ENCODE peak calls at places on chromosomes 7 and 10, in four cellular contexts. One of them, this sample, is unnamed.

GRCh38 chr7:94289071-94289470 is 105.6 kb upstream of the COL1A2 start:
- DNase-seq in HCT116: peak
- DNase-seq in K562: no peak
- DNase-seq in HepG2: peak
- DNase-seq in this sample: peak

GRCh38 chr10:78385599-78385998 is 351.9 kb downstream of the RPS24 start:
- DNase-seq in HepG2: no peak
- DNase-seq in HCT116: no peak
- DNase-seq in K562: no peak
- DNase-seq in this sample: no peak

GRCh38 chr10:3622845-3623621 is 162.0 kb downstream of the KLF6 start:
- DNase-seq in K562: no peak
- DNase-seq in HepG2: no peak
- DNase-seq in HCT116: no peak
- DNase-seq in this sample: no peak

GRCh38 chr10:93334901-93335312 is 147.2 kb downstream of the MYOF start:
- DNase-seq in K562: no peak
- DNase-seq in HCT116: peak
- DNase-seq in HepG2: no peak
- DNase-seq in this sample: no peak

GRCh38 chr7:27329917-27330316 is 87.3 kb downstream of the EVX1 start:
- DNase-seq in HCT116: no peak
- DNase-seq in K562: no peak
- DNase-seq in HepG2: no peak
- DNase-seq in this sample: no peak

GRCh38 chr7:71846160-71846559 is 566.0 kb downstream of the CALN1 start:
- DNase-seq in K562: no peak
- DNase-seq in HepG2: no peak
- DNase-seq in HCT116: no peak
- DNase-seq in this sample: no peak

GRCh38 chr7:45031829-45032228 is 31.8 kb downstream of the CCM2 start:
- DNase-seq in HepG2: peak
- DNase-seq in K562: no peak
- DNase-seq in HCT116: no peak
- DNase-seq in this sample: no peak

GRCh38 chr10:117461766-117462423 is 80.7 kb upstream of the EMX2 start:
- DNase-seq in HepG2: no peak
- DNase-seq in HCT116: peak
- DNase-seq in K562: no peak
- DNase-seq in this sample: peak

GRCh38 chr7:108570146-108570755 is 577 bp downstream of the DNAJB9 start:
- DNase-seq in K562: peak
- DNase-seq in HepG2: peak
- DNase-seq in HCT116: peak
- DNase-seq in this sample: no peak

GRCh38 chr10:121683366-121683765 is 85.1 kb upstream of the FGFR2 start:
- DNase-seq in HCT116: no peak
- DNase-seq in K562: no peak
- DNase-seq in HepG2: no peak
- DNase-seq in this sample: no peak

GRCh38 chr10:119285495-119286267 is 78.3 kb downstream of the GRK5 start:
- DNase-seq in HepG2: no peak
- DNase-seq in HCT116: no peak
- DNase-seq in K562: no peak
- DNase-seq in this sample: no peak

GRCh38 chr10:96168546-96168945 is 38.4 kb downstream of the ZNF518A start:
- DNase-seq in K562: peak
- DNase-seq in HCT116: no peak
- DNase-seq in HepG2: no peak
- DNase-seq in this sample: no peak

GRCh38 chr10:20606985-20607384 is 290.1 kb downstream of the NEBL start:
- DNase-seq in HepG2: no peak
- DNase-seq in HCT116: no peak
- DNase-seq in K562: no peak
- DNase-seq in this sample: no peak

GRCh38 chr10:1398626-1399410 is 338.5 kb downstream of the ADARB2 start:
- DNase-seq in HCT116: no peak
- DNase-seq in HepG2: no peak
- DNase-seq in K562: no peak
- DNase-seq in this sample: no peak

GRCh38 chr7:46168671-46169383 is 247.8 kb upstream of the IGFBP3 start:
- DNase-seq in K562: no peak
- DNase-seq in HCT116: no peak
- DNase-seq in HepG2: no peak
- DNase-seq in this sample: no peak

GRCh38 chr10:73039635-73040034 is 57.0 kb downstream of the P4HA1 start:
- DNase-seq in K562: no peak
- DNase-seq in HCT116: no peak
- DNase-seq in HepG2: no peak
- DNase-seq in this sample: no peak

GRCh38 chr7:115851291-115851690 is 179.3 kb downstream of the TFEC start:
- DNase-seq in K562: no peak
- DNase-seq in HepG2: peak
- DNase-seq in HCT116: peak
- DNase-seq in this sample: peak

GRCh38 chr10:10294801-10295515 is 722.7 kb upstream of the CELF2 start:
- DNase-seq in HCT116: no peak
- DNase-seq in HepG2: no peak
- DNase-seq in K562: no peak
- DNase-seq in this sample: no peak

GRCh38 chr7:18429547-18429946 is 66.0 kb upstream of the HDAC9 start:
- DNase-seq in HepG2: no peak
- DNase-seq in HCT116: no peak
- DNase-seq in K562: no peak
- DNase-seq in this sample: no peak

GRCh38 chr10:44974628-44975431 is 3.8 kb downstream of the DEPP1 start:
- DNase-seq in K562: peak
- DNase-seq in HCT116: peak
- DNase-seq in HepG2: peak
- DNase-seq in this sample: no peak

GRCh38 chr7:30091431-30092386 is 43.1 kb upstream of the MTURN start:
- DNase-seq in K562: no peak
- DNase-seq in HCT116: no peak
- DNase-seq in HepG2: no peak
- DNase-seq in this sample: no peak

GRCh38 chr7:98795741-98796493 is 73.9 kb downstream of the TMEM130 start:
- DNase-seq in HepG2: no peak
- DNase-seq in K562: no peak
- DNase-seq in HCT116: no peak
- DNase-seq in this sample: no peak

GRCh38 chr7:65927489-65928448 is 54.2 kb downstream of the GUSB start:
- DNase-seq in HepG2: no peak
- DNase-seq in HCT116: no peak
- DNase-seq in K562: peak
- DNase-seq in this sample: no peak

GRCh38 chr10:6114758-6115410 is 26.1 kb downstream of the RBM17 start:
- DNase-seq in K562: no peak
- DNase-seq in HCT116: no peak
- DNase-seq in HepG2: no peak
- DNase-seq in this sample: peak

GRCh38 chr7:86939197-86939814 is 120.1 kb downstream of the ELAPOR2 start:
- DNase-seq in HepG2: peak
- DNase-seq in K562: peak
- DNase-seq in HCT116: peak
- DNase-seq in this sample: peak

DNA sequence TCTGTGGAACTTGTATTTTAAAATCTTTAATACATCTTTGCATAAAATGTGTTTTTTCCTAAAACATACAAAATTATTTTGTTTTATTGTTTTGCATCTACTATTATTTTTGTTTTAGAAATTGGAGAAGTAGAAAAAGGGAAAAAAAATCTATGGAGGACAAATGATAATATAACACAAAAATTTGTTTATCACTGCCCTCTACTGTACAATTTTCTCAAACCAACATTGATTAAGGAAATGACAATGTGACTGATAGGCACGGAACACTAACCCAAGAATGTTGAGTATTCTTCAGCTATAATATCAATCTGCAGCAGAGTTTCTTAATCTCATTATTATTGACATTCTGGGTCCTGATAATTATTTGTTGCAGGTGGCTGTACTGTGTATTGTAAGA is 9.5 kb upstream of the ING3 start:
- DNase-seq in HepG2: no peak
- DNase-seq in K562: no peak
- DNase-seq in HCT116: peak
- DNase-seq in this sample: no peak
- TF ChIP-seq TCF7L2 in HepG2: no peak
- TF ChIP-seq TCF7L2 in K562: no peak
- TF ChIP-seq TCF7L2 in HCT116: no peak
- TF ChIP-seq TCF7L2 in this sample: no peak

GRCh38 chr10:17523246-17523753 is 68.9 kb upstream of the ST8SIA6 start:
- DNase-seq in HCT116: no peak
- DNase-seq in HepG2: no peak
- DNase-seq in K562: no peak
- DNase-seq in this sample: no peak

GRCh38 chr10:17523917-17524316 is 69.5 kb upstream of the ST8SIA6 start:
- DNase-seq in HepG2: peak
- DNase-seq in HCT116: no peak
- DNase-seq in K562: no peak
- DNase-seq in this sample: no peak

GRCh38 chr10:17528296-17528862 is 74.0 kb upstream of the ST8SIA6 start:
- DNase-seq in HepG2: no peak
- DNase-seq in HCT116: no peak
- DNase-seq in K562: no peak
- DNase-seq in this sample: no peak

DNA sequence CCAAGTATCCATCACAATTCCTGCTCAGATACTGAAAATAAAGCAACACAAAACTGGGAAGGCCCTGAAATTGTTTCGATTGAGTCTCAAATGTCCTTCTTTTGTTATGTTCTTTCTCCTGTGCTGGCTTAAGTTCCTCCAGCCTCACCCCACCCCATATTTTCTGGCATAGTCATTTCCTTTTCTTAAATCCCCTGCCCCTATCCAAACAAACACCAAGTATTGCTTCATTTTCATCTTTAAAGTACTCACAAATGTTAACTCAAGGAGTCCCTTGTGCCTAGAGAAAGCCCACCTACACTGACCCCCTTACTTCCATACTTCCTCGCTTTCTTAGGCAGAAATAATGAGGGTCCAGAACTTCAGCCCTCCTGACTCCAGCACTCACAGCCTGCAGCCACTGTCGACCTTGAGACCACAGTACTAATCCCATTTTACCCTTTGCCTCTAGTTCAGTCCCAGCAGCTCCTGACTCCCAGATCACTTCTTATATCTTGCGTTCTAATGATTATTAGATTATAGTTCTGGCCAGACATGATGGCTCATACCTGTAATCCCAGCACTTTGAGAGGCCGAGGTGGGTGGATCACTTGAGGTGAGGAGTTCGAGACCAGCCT is 73.2 kb upstream of the ST8SIA6 start:
- DNase-seq in K562: no peak
- DNase-seq in HepG2: no peak
- DNase-seq in HCT116: no peak
- DNase-seq in this sample: peak
- H3K4me3 ChIP-seq in K562: no peak
- H3K4me3 ChIP-seq in HepG2: no peak
- H3K4me3 ChIP-seq in HCT116: no peak
- H3K4me3 ChIP-seq in this sample: no peak

GRCh38 chr7:148535227-148535626 is 55.3 kb upstream of the C7orf33 start:
- DNase-seq in K562: no peak
- DNase-seq in HCT116: no peak
- DNase-seq in HepG2: no peak
- DNase-seq in this sample: no peak
- TF ChIP-seq SIN3A in K562: no peak
- TF ChIP-seq SIN3A in HCT116: no peak
- TF ChIP-seq SIN3A in HepG2: no peak
- TF ChIP-seq SIN3A in this sample: no peak

GRCh38 chr7:149431486-149432120 is 29.3 kb downstream of the ZNF777 start:
- DNase-seq in K562: no peak
- DNase-seq in HepG2: no peak
- DNase-seq in HCT116: no peak
- DNase-seq in this sample: no peak
- TF ChIP-seq TCF7L2 in K562: no peak
- TF ChIP-seq TCF7L2 in HepG2: no peak
- TF ChIP-seq TCF7L2 in HCT116: no peak
- TF ChIP-seq TCF7L2 in this sample: no peak

GRCh38 chr7:48703446-48703845 is 220.9 kb upstream of the CDC14C start:
- DNase-seq in HCT116: no peak
- DNase-seq in HepG2: no peak
- DNase-seq in K562: no peak
- DNase-seq in this sample: no peak

GRCh38 chr7:48710995-48711394 is 213.4 kb upstream of the CDC14C start:
- DNase-seq in HepG2: no peak
- DNase-seq in K562: no peak
- DNase-seq in HCT116: no peak
- DNase-seq in this sample: no peak

DNA sequence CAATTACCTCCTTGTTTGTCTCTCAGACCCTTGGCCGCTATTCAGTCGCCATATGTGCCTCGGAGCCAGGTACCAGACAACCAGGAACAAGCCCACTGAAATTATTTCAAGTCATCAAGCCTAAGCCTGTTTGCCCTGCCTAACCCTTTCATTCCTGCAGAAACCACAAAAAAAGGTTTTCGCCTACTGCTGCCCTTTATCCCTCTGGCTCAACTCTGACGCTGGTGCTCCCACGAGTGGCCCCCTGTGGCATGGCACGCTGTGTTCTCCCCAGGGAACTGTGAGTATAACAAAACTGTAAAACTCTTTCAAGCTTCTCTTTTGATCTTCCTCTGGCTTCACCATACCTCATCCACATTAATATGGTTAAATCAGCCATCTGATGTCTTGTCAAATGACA is 215.7 kb upstream of the CDC14C start:
- DNase-seq in HepG2: no peak
- DNase-seq in HCT116: no peak
- DNase-seq in K562: no peak
- DNase-seq in this sample: no peak
- H3K4me3 ChIP-seq in HepG2: no peak
- H3K4me3 ChIP-seq in HCT116: no peak
- H3K4me3 ChIP-seq in K562: no peak
- H3K4me3 ChIP-seq in this sample: no peak

DNA sequence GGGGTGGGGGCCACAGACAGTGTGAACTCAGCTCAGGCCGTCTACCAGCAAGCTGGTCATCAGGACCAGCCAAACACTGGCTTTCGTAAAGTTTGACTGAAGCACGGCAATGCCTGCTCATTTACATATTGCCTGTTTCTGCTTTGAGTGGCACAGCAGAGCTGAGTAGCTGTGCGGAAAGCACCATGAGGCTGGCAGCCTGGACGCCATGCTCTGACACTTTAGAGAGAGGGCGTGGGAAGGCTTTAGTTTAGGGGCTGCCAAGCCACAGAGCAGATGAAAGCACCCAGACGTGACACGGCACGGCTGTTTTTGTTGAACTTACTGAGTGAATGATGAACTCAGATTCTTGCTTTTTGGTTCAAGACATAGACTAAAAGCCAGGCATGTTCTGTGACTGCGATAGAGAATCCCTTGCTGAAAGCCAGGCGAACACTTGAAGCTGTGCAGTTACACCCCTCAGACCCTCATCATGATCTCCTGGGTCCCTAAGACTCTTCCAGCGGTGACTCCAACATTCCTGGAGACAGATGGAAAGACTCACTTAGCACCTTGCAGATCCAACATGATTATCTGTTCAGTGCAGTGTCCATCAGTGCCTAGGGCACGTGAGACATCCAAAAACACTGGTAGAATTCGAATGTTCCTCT is 182.1 kb downstream of the ZMYND11 start:
- DNase-seq in HCT116: no peak
- DNase-seq in K562: no peak
- DNase-seq in HepG2: no peak
- DNase-seq in this sample: no peak
- TF ChIP-seq SIN3A in HCT116: no peak
- TF ChIP-seq SIN3A in K562: no peak
- TF ChIP-seq SIN3A in HepG2: no peak
- TF ChIP-seq SIN3A in this sample: no peak